ENCODE peak calls at places on chromosome 16, in nine cellular contexts. A is astrocyte of the spinal cord, I is WERI-Rb-1, O is NAMALWA, J is NCI-H748 treated with DMSO at 0.1 percent for 48 hours, F is RPMI7951, H is AML-193, E is head of caudate nucleus, N is AG10803. C is an unnamed sample.

GRCh38 chr16:53792161-53792951 is 88.4 kb downstream of the FTO start:
- DNase-seq in J (no peak), A (no peak), N (no peak), H (no peak), O (no peak), F (no peak), E (no peak), I (no peak), C (no peak)

GRCh38 chr16:9567674-9568073 is 476.2 kb downstream of the HAPSTR1 start:
- DNase-seq in O (no peak), H (no peak), F (no peak), N (no peak), A (no peak), I (peak; percentile 79), E (no peak), J (no peak), C (no peak)

GRCh38 chr16:11528053-11528452 is 58.7 kb downstream of the LITAF start:
- DNase-seq in H (no peak), O (no peak), E (no peak), I (no peak), J (no peak), F (no peak), A (no peak), N (no peak), C (no peak)

GRCh38 chr16:71807905-71808592 is 585 bp downstream of the AP1G1 start:
- DNase-seq in J (no peak), E (peak; percentile 49), I (peak; percentile 44), H (peak; percentile 4), A (peak; percentile 10), N (peak; percentile 38), O (peak; percentile 27), F (peak; percentile 34), C (no peak)

GRCh38 chr16:86556576-86556975 is 1.5 kb upstream of the MTHFSD start:
- DNase-seq in A (no peak), N (no peak), I (no peak), J (no peak), E (no peak), O (no peak), F (no peak), H (no peak), C (no peak)

GRCh38 chr16:789451-789850 is 1.0 kb downstream of the CHTF18 start:
- DNase-seq in A (no peak), H (no peak), N (no peak), F (no peak), E (no peak), I (no peak), J (no peak), O (no peak), C (no peak)

GRCh38 chr16:71626018-71626857 is at the start of gene MARVELD3:
- DNase-seq in N (no peak), E (no peak), J (peak; percentile 18), H (no peak), F (no peak), A (no peak), O (no peak), I (peak; percentile 56), C (no peak)

GRCh38 chr16:50103764-50104163 is 38.0 kb downstream of the HEATR3 start:
- DNase-seq in J (no peak), E (no peak), F (peak; percentile 20), N (peak; percentile 75), O (no peak), A (no peak), H (peak; percentile 8), I (no peak), C (no peak)

GRCh38 chr16:66908762-66909559 is 9.7 kb downstream of the CDH16 start:
- DNase-seq in A (no peak), J (no peak), O (no peak), I (no peak), E (no peak), H (no peak), F (no peak), N (no peak), C (no peak)

GRCh38 chr16:57264950-57265371 is 19.5 kb downstream of the PLLP start:
- DNase-seq in J (no peak), H (no peak), O (no peak), N (no peak), F (no peak), E (no peak), A (no peak), I (no peak), C (peak; percentile 14)

GRCh38 chr16:68079616-68080344 is 5.4 kb upstream of the NFATC3 start:
- DNase-seq in E (no peak), A (no peak), F (no peak), J (no peak), I (no peak), H (peak; percentile 95), O (no peak), N (no peak), C (peak; percentile 75)

GRCh38 chr16:46787909-46788308 is 39.8 kb upstream of the MYLK3 start:
- DNase-seq in H (no peak), F (no peak), E (no peak), N (no peak), A (no peak), I (no peak), O (peak; percentile 68), J (no peak), C (no peak)

GRCh38 chr16:68379472-68380347 is 68.6 kb downstream of the SMPD3 start:
- DNase-seq in J (no peak), A (no peak), O (peak; percentile 62), E (no peak), F (no peak), I (peak; percentile 45), N (no peak), H (no peak), C (no peak)

GRCh38 chr16:1781758-1782407 is 488 bp downstream of the SPSB3 start:
- DNase-seq in O (peak; percentile 51), A (no peak), N (no peak), F (peak; percentile 19), E (no peak), I (no peak), J (no peak), H (peak; percentile 10), C (no peak)

GRCh38 chr16:68298907-68299515 is 11.7 kb downstream of the SLC7A6OS start:
- DNase-seq in A (peak; percentile 59), N (peak; percentile 89), I (peak; percentile 91), J (no peak), E (no peak), O (no peak), F (peak; percentile 44), H (no peak), C (no peak)

GRCh38 chr16:57785385-57785784 is 16.9 kb downstream of the KIFC3 start:
- DNase-seq in O (no peak), J (no peak), N (no peak), I (no peak), F (no peak), E (no peak), A (no peak), H (no peak), C (no peak)

GRCh38 chr16:88454315-88455057 is 1.4 kb downstream of the ZFPM1 start:
- DNase-seq in E (no peak), J (peak; percentile 5), H (no peak), O (peak; percentile 55), F (peak; percentile 16), N (no peak), A (no peak), I (no peak), C (peak; percentile 53)

GRCh38 chr16:31474778-31475738 is 3.1 kb downstream of the TGFB1I1 start:
- DNase-seq in E (no peak), N (no peak), J (no peak), I (no peak), A (no peak), H (no peak), O (no peak), F (no peak), C (no peak)

GRCh38 chr16:77359065-77359502 is 75.8 kb downstream of the ADAMTS18 start:
- DNase-seq in N (peak; percentile 8), J (peak; percentile 73), O (no peak), E (no peak), A (peak; percentile 84), I (no peak), F (peak; percentile 3), H (no peak), C (no peak)

GRCh38 chr16:77788196-77789084 is at the start of gene VAT1L:
- DNase-seq in I (peak; percentile 47), N (peak; percentile 53), H (no peak), F (peak; percentile 67), A (peak; percentile 75), J (no peak), O (no peak), E (peak; percentile 78), C (no peak)

GRCh38 chr16:5903797-5904196 is 806.2 kb upstream of the EEF2KMT start:
- DNase-seq in N (no peak), H (no peak), A (no peak), O (no peak), I (no peak), E (no peak), F (no peak), J (no peak), C (no peak)

C was measured in naive thymus-derived CD8-positive, alpha-beta T cell.